ENCODE peak calls at places on chromosomes 13 and 19, in ten cellular contexts. One of them, this sample, is unnamed.

GRCh38 chr13:104779311-104779710 is 1713.1 kb upstream of the SLC10A2 start:
- DNase-seq in A549: no peak
- DNase-seq in H1: no peak
- DNase-seq in Peyer's patch: no peak
- DNase-seq in fibroblast of lung: peak
- DNase-seq in AG09309: no peak
- DNase-seq in breast epithelium: no peak
- DNase-seq in AG10803: no peak
- DNase-seq in AG04450: peak
- DNase-seq in pancreas: no peak
- DNase-seq in this sample: no peak

GRCh38 chr13:76383671-76384461 is 502.3 kb downstream of the KCTD12 start:
- DNase-seq in AG10803: peak
- DNase-seq in AG04450: peak
- DNase-seq in pancreas: no peak
- DNase-seq in H1: no peak
- DNase-seq in AG09309: peak
- DNase-seq in breast epithelium: peak
- DNase-seq in fibroblast of lung: peak
- DNase-seq in A549: no peak
- DNase-seq in Peyer's patch: peak
- DNase-seq in this sample: peak

GRCh38 chr19:4807188-4807587 is 15.7 kb downstream of the FEM1A start:
- DNase-seq in breast epithelium: no peak
- DNase-seq in H1: no peak
- DNase-seq in AG10803: no peak
- DNase-seq in pancreas: no peak
- DNase-seq in Peyer's patch: no peak
- DNase-seq in fibroblast of lung: no peak
- DNase-seq in AG04450: no peak
- DNase-seq in AG09309: no peak
- DNase-seq in A549: no peak
- DNase-seq in this sample: no peak

GRCh38 chr13:40786568-40786996 is 2.8 kb upstream of the SLC25A15 start:
- DNase-seq in AG04450: no peak
- DNase-seq in AG09309: no peak
- DNase-seq in AG10803: no peak
- DNase-seq in H1: no peak
- DNase-seq in pancreas: no peak
- DNase-seq in A549: no peak
- DNase-seq in fibroblast of lung: peak
- DNase-seq in Peyer's patch: peak
- DNase-seq in breast epithelium: no peak
- DNase-seq in this sample: no peak

GRCh38 chr13:35771898-35772297 is 295.4 kb upstream of the MAB21L1 start:
- DNase-seq in Peyer's patch: no peak
- DNase-seq in AG04450: peak
- DNase-seq in A549: no peak
- DNase-seq in fibroblast of lung: peak
- DNase-seq in pancreas: no peak
- DNase-seq in AG10803: peak
- DNase-seq in AG09309: peak
- DNase-seq in breast epithelium: no peak
- DNase-seq in H1: no peak
- DNase-seq in this sample: peak

GRCh38 chr13:20714563-20715339 is 11.3 kb downstream of the IL17D start:
- DNase-seq in Peyer's patch: no peak
- DNase-seq in breast epithelium: no peak
- DNase-seq in AG04450: peak
- DNase-seq in pancreas: no peak
- DNase-seq in fibroblast of lung: peak
- DNase-seq in H1: no peak
- DNase-seq in A549: no peak
- DNase-seq in AG09309: peak
- DNase-seq in AG10803: peak
- DNase-seq in this sample: no peak

GRCh38 chr19:11324079-11324661 is 15.3 kb downstream of the RAB3D start:
- DNase-seq in AG10803: peak
- DNase-seq in A549: no peak
- DNase-seq in fibroblast of lung: peak
- DNase-seq in AG09309: peak
- DNase-seq in breast epithelium: peak
- DNase-seq in AG04450: peak
- DNase-seq in Peyer's patch: peak
- DNase-seq in H1: no peak
- DNase-seq in pancreas: peak
- DNase-seq in this sample: peak

GRCh38 chr13:34358811-34359513 is 541.0 kb downstream of the RFC3 start:
- DNase-seq in Peyer's patch: no peak
- DNase-seq in H1: no peak
- DNase-seq in AG10803: peak
- DNase-seq in AG09309: peak
- DNase-seq in AG04450: peak
- DNase-seq in fibroblast of lung: peak
- DNase-seq in A549: no peak
- DNase-seq in pancreas: no peak
- DNase-seq in breast epithelium: no peak
- DNase-seq in this sample: peak

GRCh38 chr13:109344552-109345157 is 441.7 kb downstream of the IRS2 start:
- DNase-seq in H1: no peak
- DNase-seq in AG10803: peak
- DNase-seq in Peyer's patch: no peak
- DNase-seq in breast epithelium: no peak
- DNase-seq in pancreas: no peak
- DNase-seq in AG09309: no peak
- DNase-seq in A549: peak
- DNase-seq in fibroblast of lung: peak
- DNase-seq in AG04450: no peak
- DNase-seq in this sample: no peak

GRCh38 chr13:41558781-41559560 is 101.6 kb downstream of the RGCC start:
- DNase-seq in Peyer's patch: no peak
- DNase-seq in AG04450: no peak
- DNase-seq in H1: no peak
- DNase-seq in AG10803: no peak
- DNase-seq in fibroblast of lung: no peak
- DNase-seq in breast epithelium: no peak
- DNase-seq in pancreas: no peak
- DNase-seq in A549: no peak
- DNase-seq in AG09309: no peak
- DNase-seq in this sample: no peak

GRCh38 chr13:91601807-91602206 is 203.4 kb downstream of the GPC5 start:
- DNase-seq in AG04450: no peak
- DNase-seq in AG09309: no peak
- DNase-seq in pancreas: no peak
- DNase-seq in AG10803: no peak
- DNase-seq in A549: no peak
- DNase-seq in H1: no peak
- DNase-seq in Peyer's patch: no peak
- DNase-seq in breast epithelium: no peak
- DNase-seq in fibroblast of lung: no peak
- DNase-seq in this sample: no peak

GRCh38 chr13:111469916-111470506 is 149.6 kb downstream of the TEX29 start:
- DNase-seq in pancreas: no peak
- DNase-seq in AG09309: no peak
- DNase-seq in fibroblast of lung: no peak
- DNase-seq in AG10803: no peak
- DNase-seq in A549: no peak
- DNase-seq in Peyer's patch: no peak
- DNase-seq in breast epithelium: no peak
- DNase-seq in AG04450: no peak
- DNase-seq in H1: no peak
- DNase-seq in this sample: no peak

GRCh38 chr19:10343495-10343894 is 4.1 kb upstream of the ICAM3 start:
- DNase-seq in A549: no peak
- DNase-seq in fibroblast of lung: no peak
- DNase-seq in AG10803: no peak
- DNase-seq in AG09309: no peak
- DNase-seq in breast epithelium: no peak
- DNase-seq in pancreas: no peak
- DNase-seq in Peyer's patch: no peak
- DNase-seq in H1: no peak
- DNase-seq in AG04450: no peak
- DNase-seq in this sample: no peak

GRCh38 chr19:10505583-10506229 is 2.5 kb upstream of the KEAP1 start:
- DNase-seq in breast epithelium: peak
- DNase-seq in pancreas: peak
- DNase-seq in H1: peak
- DNase-seq in Peyer's patch: peak
- DNase-seq in AG04450: no peak
- DNase-seq in AG10803: peak
- DNase-seq in A549: peak
- DNase-seq in fibroblast of lung: peak
- DNase-seq in AG09309: no peak
- DNase-seq in this sample: no peak

GRCh38 chr13:59182241-59182640 is 981.5 kb downstream of the DIAPH3 start:
- DNase-seq in AG04450: no peak
- DNase-seq in breast epithelium: no peak
- DNase-seq in H1: no peak
- DNase-seq in fibroblast of lung: no peak
- DNase-seq in AG10803: no peak
- DNase-seq in Peyer's patch: no peak
- DNase-seq in AG09309: no peak
- DNase-seq in A549: no peak
- DNase-seq in pancreas: no peak
- DNase-seq in this sample: no peak

DNA sequence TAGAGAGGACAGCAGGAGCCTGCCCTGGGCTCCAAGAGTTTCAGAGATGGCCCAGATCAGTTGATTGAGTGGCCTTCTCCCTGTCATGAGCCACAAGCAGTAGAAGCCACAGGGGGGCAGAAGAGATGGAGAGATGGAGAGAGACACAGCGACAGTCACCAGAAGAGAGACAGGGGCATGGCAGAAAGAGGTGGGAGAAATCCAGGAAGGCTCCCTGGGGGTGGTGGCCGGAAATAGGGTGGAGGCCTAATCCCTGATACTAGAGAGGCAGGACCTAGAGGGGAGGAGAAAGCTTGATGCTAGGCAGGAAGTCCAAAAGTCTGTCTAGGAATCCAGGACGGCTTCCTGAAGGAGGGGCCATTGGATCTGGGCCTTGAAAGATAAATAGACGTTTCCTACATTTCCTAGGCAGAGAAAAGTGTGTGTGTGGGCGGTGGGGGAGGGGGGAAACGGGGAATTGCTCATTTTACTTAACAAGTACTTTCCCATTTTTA is 9.6 kb upstream of the TPM4 start:
- DNase-seq in fibroblast of lung: peak
- DNase-seq in pancreas: no peak
- DNase-seq in AG10803: peak
- DNase-seq in Peyer's patch: peak
- DNase-seq in AG04450: no peak
- DNase-seq in H1: no peak
- DNase-seq in AG09309: no peak
- DNase-seq in breast epithelium: no peak
- DNase-seq in A549: no peak
- DNase-seq in this sample: no peak
- TF ChIP-seq CTCF in fibroblast of lung: peak
- TF ChIP-seq CTCF in pancreas: no peak
- TF ChIP-seq CTCF in AG10803: peak
- TF ChIP-seq CTCF in Peyer's patch: peak
- TF ChIP-seq CTCF in AG04450: peak
- TF ChIP-seq CTCF in H1: no peak
- TF ChIP-seq CTCF in AG09309: peak
- TF ChIP-seq CTCF in breast epithelium: peak
- TF ChIP-seq CTCF in A549: peak
- TF ChIP-seq CTCF in this sample: peak

GRCh38 chr13:106098778-106099177 is 436.7 kb downstream of the EFNB2 start:
- DNase-seq in AG10803: no peak
- DNase-seq in fibroblast of lung: no peak
- DNase-seq in AG04450: no peak
- DNase-seq in H1: no peak
- DNase-seq in Peyer's patch: no peak
- DNase-seq in A549: no peak
- DNase-seq in AG09309: no peak
- DNase-seq in breast epithelium: no peak
- DNase-seq in pancreas: no peak
- DNase-seq in this sample: no peak
- H3K4me3 ChIP-seq in AG10803: no peak
- H3K4me3 ChIP-seq in fibroblast of lung: no peak
- H3K4me3 ChIP-seq in AG04450: no peak
- H3K4me3 ChIP-seq in H1: no peak
- H3K4me3 ChIP-seq in Peyer's patch: no peak
- H3K4me3 ChIP-seq in A549: no peak
- H3K4me3 ChIP-seq in AG09309: no peak
- H3K4me3 ChIP-seq in breast epithelium: no peak
- H3K4me3 ChIP-seq in pancreas: no peak
- H3K4me3 ChIP-seq in this sample: no peak

GRCh38 chr13:46683879-46684278 is 113.1 kb downstream of the ESD start:
- DNase-seq in fibroblast of lung: peak
- DNase-seq in AG09309: no peak
- DNase-seq in A549: no peak
- DNase-seq in breast epithelium: no peak
- DNase-seq in AG04450: no peak
- DNase-seq in H1: no peak
- DNase-seq in Peyer's patch: no peak
- DNase-seq in pancreas: no peak
- DNase-seq in AG10803: no peak
- DNase-seq in this sample: no peak

GRCh38 chr13:46682015-46682414 is 114.9 kb downstream of the ESD start:
- DNase-seq in Peyer's patch: no peak
- DNase-seq in AG10803: no peak
- DNase-seq in pancreas: no peak
- DNase-seq in H1: no peak
- DNase-seq in AG09309: no peak
- DNase-seq in AG04450: no peak
- DNase-seq in breast epithelium: no peak
- DNase-seq in A549: no peak
- DNase-seq in fibroblast of lung: no peak
- DNase-seq in this sample: no peak

GRCh38 chr13:46686171-46686570 is 110.8 kb downstream of the ESD start:
- DNase-seq in fibroblast of lung: no peak
- DNase-seq in pancreas: no peak
- DNase-seq in A549: no peak
- DNase-seq in AG04450: no peak
- DNase-seq in breast epithelium: no peak
- DNase-seq in AG09309: no peak
- DNase-seq in Peyer's patch: no peak
- DNase-seq in AG10803: no peak
- DNase-seq in H1: no peak
- DNase-seq in this sample: no peak

GRCh38 chr13:46685006-46685730 is 111.8 kb downstream of the ESD start:
- DNase-seq in A549: no peak
- DNase-seq in AG09309: no peak
- DNase-seq in fibroblast of lung: no peak
- DNase-seq in AG10803: no peak
- DNase-seq in H1: no peak
- DNase-seq in breast epithelium: no peak
- DNase-seq in AG04450: no peak
- DNase-seq in Peyer's patch: no peak
- DNase-seq in pancreas: no peak
- DNase-seq in this sample: no peak

GRCh38 chr13:46684287-46685001 is 112.5 kb downstream of the ESD start:
- DNase-seq in fibroblast of lung: peak
- DNase-seq in AG10803: no peak
- DNase-seq in H1: no peak
- DNase-seq in AG09309: no peak
- DNase-seq in pancreas: no peak
- DNase-seq in breast epithelium: no peak
- DNase-seq in AG04450: no peak
- DNase-seq in A549: no peak
- DNase-seq in Peyer's patch: no peak
- DNase-seq in this sample: no peak
- TF ChIP-seq CTCF in fibroblast of lung: peak
- TF ChIP-seq CTCF in AG10803: no peak
- TF ChIP-seq CTCF in H1: peak
- TF ChIP-seq CTCF in AG09309: no peak
- TF ChIP-seq CTCF in pancreas: no peak
- TF ChIP-seq CTCF in breast epithelium: no peak
- TF ChIP-seq CTCF in AG04450: peak
- TF ChIP-seq CTCF in A549: no peak
- TF ChIP-seq CTCF in Peyer's patch: no peak
- TF ChIP-seq CTCF in this sample: peak

GRCh38 chr13:113305208-113305607 is 8.2 kb downstream of the LAMP1 start:
- DNase-seq in AG09309: peak
- DNase-seq in pancreas: no peak
- DNase-seq in fibroblast of lung: peak
- DNase-seq in AG10803: peak
- DNase-seq in Peyer's patch: no peak
- DNase-seq in breast epithelium: no peak
- DNase-seq in AG04450: no peak
- DNase-seq in A549: no peak
- DNase-seq in H1: no peak
- DNase-seq in this sample: peak
- H3K4me3 ChIP-seq in AG09309: no peak
- H3K4me3 ChIP-seq in pancreas: no peak
- H3K4me3 ChIP-seq in fibroblast of lung: no peak
- H3K4me3 ChIP-seq in AG10803: no peak
- H3K4me3 ChIP-seq in Peyer's patch: no peak
- H3K4me3 ChIP-seq in breast epithelium: no peak
- H3K4me3 ChIP-seq in AG04450: no peak
- H3K4me3 ChIP-seq in A549: no peak
- H3K4me3 ChIP-seq in H1: no peak
- H3K4me3 ChIP-seq in this sample: no peak